ENCODE peak calls at places on chromosomes 1 and 21, in eight cellular contexts. L is BE2C; S is stromal cell of bone marrow; T is activated CD4-positive, alpha-beta T cell treated with anti-CD3 and anti-CD28 coated beads, Interleukin-2, amount 50 U/mL, for 48 hours; Z is stimulated activated CD8-positive, alpha-beta memory T cell treated with anti-CD3 and anti-CD28 coated beads, Interleukin-4, amount 100 ng/mL, for 24 hours; Y is HEK293T; C is activated T-helper 1 cell treated with anti-CD3 and anti-CD28 coated beads, Interleukin-12 subunit alpha, Interleukin-12 subunit beta, Interleukin-2, Interleukin-4 antibody, amounts not matched to agents 30 ng/mL and 10 ng/mL and 1 ng/mL, durations not matched to agents 14 hours and 24 hours and 36 hours; A is GM13977. D is an unnamed sample.

GRCh38 chr1:27349784-27350672 is 8.2 kb downstream of the SYTL1 start:
- DNase-seq in A (no peak), Y (peak), L (peak), S (peak), Z (no peak), T (no peak), C (no peak), D (peak)

GRCh38 chr1:246492611-246493245 is 14.4 kb downstream of the SMYD3 start:
- DNase-seq in L (peak), Z (peak), S (peak), Y (peak), T (peak), C (no peak), A (peak), D (peak)

GRCh38 chr1:40901886-40902633 is 39.9 kb upstream of the CITED4 start:
- DNase-seq in A (no peak), Z (no peak), C (no peak), Y (no peak), L (no peak), S (peak), T (no peak), D (peak)

GRCh38 chr1:18112611-18113010 is 5.0 kb downstream of the IGSF21 start:
- DNase-seq in C (no peak), T (no peak), S (no peak), Y (no peak), A (no peak), L (no peak), Z (no peak), D (no peak)

GRCh38 chr1:93746423-93746822 is 64.8 kb upstream of the BCAR3 start:
- DNase-seq in A (no peak), T (no peak), C (no peak), Y (no peak), L (no peak), Z (no peak), S (no peak), D (no peak)

GRCh38 chr1:150751443-150751842 is 14.1 kb downstream of the CTSS start:
- DNase-seq in A (no peak), C (no peak), Y (no peak), T (no peak), L (no peak), Z (no peak), S (no peak), D (no peak)

GRCh38 chr1:40316595-40317393 is at the start of gene COL9A2:
- DNase-seq in Y (peak), A (peak), S (no peak), C (peak), L (peak), T (peak), Z (peak), D (peak)

GRCh38 chr1:238401138-238401537 is 510.4 kb upstream of the ZP4 start:
- DNase-seq in S (no peak), T (no peak), Y (no peak), C (no peak), L (no peak), Z (no peak), A (no peak), D (no peak)

GRCh38 chr1:116908821-116909510 is 750 bp upstream of the PTGFRN start:
- DNase-seq in S (no peak), A (no peak), C (no peak), L (no peak), Z (no peak), Y (no peak), T (no peak), D (no peak)

GRCh38 chr1:38728176-38728908 is 131.2 kb downstream of the RRAGC start:
- DNase-seq in S (peak), L (peak), C (no peak), Y (no peak), A (no peak), T (no peak), Z (no peak), D (peak)

GRCh38 chr1:42170779-42171621 is 6.5 kb upstream of the GUCA2A start:
- DNase-seq in C (no peak), L (no peak), S (no peak), T (no peak), Z (no peak), A (no peak), Y (no peak), D (no peak)

GRCh38 chr1:214192825-214193643 is 87.9 kb upstream of the SMYD2 start:
- DNase-seq in L (peak), Y (no peak), A (no peak), C (no peak), Z (no peak), T (no peak), S (no peak), D (peak)

GRCh38 chr1:59150537-59151386 is 146.1 kb upstream of the FGGY start:
- DNase-seq in S (peak), A (peak), L (peak), Y (no peak), T (no peak), Z (no peak), C (peak), D (peak)

GRCh38 chr1:81811757-81812371 is 11.1 kb downstream of the ADGRL2 start:
- DNase-seq in C (no peak), Z (no peak), T (no peak), A (no peak), Y (no peak), S (no peak), L (no peak), D (no peak)

GRCh38 chr1:151957098-151957497 is 36.6 kb downstream of the S100A10 start:
- DNase-seq in A (no peak), S (no peak), T (no peak), Y (no peak), Z (no peak), L (no peak), C (no peak), D (no peak)

GRCh38 chr1:157069596-157069995 is 24.1 kb upstream of the ARHGEF11 start:
- DNase-seq in Z (no peak), L (no peak), Y (no peak), S (no peak), C (no peak), T (no peak), A (no peak), D (no peak)

GRCh38 chr21:38188037-38188436 is 68.8 kb upstream of the KCNJ15 start:
- DNase-seq in Y (no peak), C (no peak), A (no peak), T (no peak), Z (no peak), S (peak), L (no peak), D (no peak)

GRCh38 chr1:170205301-170205700 is 59.5 kb downstream of the NTMT2 start:
- DNase-seq in A (no peak), S (peak), Y (no peak), C (no peak), L (no peak), T (no peak), Z (no peak), D (no peak)

GRCh38 chr1:15749399-15750291 is 7.3 kb downstream of the TMEM82 start:
- DNase-seq in Y (no peak), A (no peak), L (no peak), T (no peak), C (no peak), S (no peak), Z (no peak), D (no peak)

GRCh38 chr1:55244476-55245109 is 29.4 kb upstream of the USP24 start:
- DNase-seq in T (no peak), Z (no peak), C (no peak), L (no peak), S (peak), A (no peak), Y (no peak), D (peak)

GRCh38 chr1:203557390-203557789 is 63.4 kb downstream of the OPTC start:
- DNase-seq in T (no peak), S (peak), C (no peak), Z (no peak), A (no peak), L (no peak), Y (no peak), D (peak)

GRCh38 chr1:190303501-190303900 is 174.2 kb downstream of the BRINP3 start:
- DNase-seq in C (no peak), Y (no peak), T (no peak), L (no peak), A (no peak), Z (no peak), S (no peak), D (no peak)

GRCh38 chr1:110212165-110213142 is 2.3 kb downstream of the KCNC4 start:
- DNase-seq in Y (no peak), S (no peak), T (no peak), C (no peak), Z (no peak), A (no peak), L (no peak), D (no peak)

GRCh38 chr1:230231739-230232075 is 164.7 kb downstream of the GALNT2 start:
- DNase-seq in Z (no peak), Y (no peak), S (peak), T (peak), C (no peak), L (no peak), A (no peak), D (peak)

GRCh38 chr1:234965128-234965527 is 163.5 kb downstream of the TOMM20 start:
- DNase-seq in A (no peak), Z (no peak), Y (no peak), T (no peak), S (no peak), C (no peak), L (no peak), D (peak)

GRCh38 chr1:100921110-100921706 is 25.3 kb downstream of the SLC30A7 start:
- DNase-seq in A (no peak), T (no peak), L (peak), C (no peak), Z (no peak), S (peak), Y (peak), D (peak)

GRCh38 chr1:38860464-38860816 is 868 bp upstream of the RRAGC start:
- DNase-seq in S (no peak), Z (no peak), T (no peak), Y (no peak), L (no peak), C (no peak), A (no peak), D (peak)

GRCh38 chr1:111955755-111956154 is 33.7 kb downstream of the KCND3 start:
- DNase-seq in A (no peak), L (no peak), S (peak), C (no peak), T (no peak), Y (no peak), Z (no peak), D (no peak)

GRCh38 chr1:8189931-8190483 is 127.9 kb upstream of the SLC45A1 start:
- DNase-seq in A (no peak), Z (no peak), S (no peak), T (no peak), Y (no peak), C (no peak), L (no peak), D (no peak)

D was measured in mesenchymal stem cell.